ENCODE peak calls at places on chromosome 16, in four cellular contexts. A, Q, C and O are unnamed samples.

GRCh38 chr16:22007159-22007508 is 777 bp upstream of the MOSMO start:
- DNase-seq in Q (no peak), C (no peak), A (no peak), O (no peak)

GRCh38 chr16:54285414-54286066 is 1.0 kb downstream of the IRX3 start:
- DNase-seq in Q (no peak), A (no peak), C (no peak), O (no peak)

GRCh38 chr16:3819741-3820724 is 60.5 kb downstream of the CREBBP start:
- DNase-seq in Q (peak; percentile 97), A (no peak), C (peak; percentile 95), O (no peak)

GRCh38 chr16:66344533-66345145 is 21.9 kb upstream of the CDH5 start:
- DNase-seq in C (peak; percentile 45), A (no peak), Q (peak; percentile 48), O (peak; percentile 86)

GRCh38 chr16:89660146-89660545 is 2.5 kb downstream of the SPATA33 start:
- DNase-seq in A (no peak), C (no peak), Q (no peak), O (no peak)

GRCh38 chr16:11913425-11914079 is 2.2 kb downstream of the GSPT1 start:
- DNase-seq in A (no peak), C (no peak), Q (peak; percentile 41), O (no peak)

GRCh38 chr16:4062212-4062802 is 53.9 kb downstream of the ADCY9 start:
- DNase-seq in A (no peak), Q (no peak), C (no peak), O (no peak)

GRCh38 chr16:1331712-1332617 is 1.5 kb upstream of the BAIAP3 start:
- DNase-seq in A (peak; percentile 89), C (peak; percentile 64), Q (peak; percentile 30), O (no peak)

GRCh38 chr16:79418588-79418987 is 181.9 kb downstream of the MAF start:
- DNase-seq in A (no peak), Q (no peak), C (no peak), O (no peak)

GRCh38 chr16:81190667-81191066 is 47.8 kb upstream of the BCO1 start:
- DNase-seq in A (no peak), Q (peak; percentile 62), C (peak; percentile 52), O (no peak)

GRCh38 chr16:78957328-78958100 is 643.0 kb downstream of the MAF start:
- DNase-seq in A (no peak), Q (no peak), C (no peak), O (no peak)

GRCh38 chr16:11692651-11693050 is 24.4 kb downstream of the SNN start:
- DNase-seq in Q (no peak), A (no peak), C (no peak), O (no peak)

GRCh38 chr16:49271363-49271762 is 10.3 kb downstream of the CBLN1 start:
- DNase-seq in C (no peak), Q (no peak), A (no peak), O (no peak)

GRCh38 chr16:5073279-5073629 is 1.6 kb downstream of the ALG1 start:
- DNase-seq in Q (peak; percentile 79), A (no peak), C (no peak), O (no peak)

GRCh38 chr16:24834459-24835335 is 11.1 kb upstream of the SLC5A11 start:
- DNase-seq in C (peak; percentile 34), A (no peak), Q (peak; percentile 49), O (no peak)

GRCh38 chr16:30049871-30050270 is 15.7 kb upstream of the ALDOA start:
- DNase-seq in Q (no peak), C (no peak), A (no peak), O (no peak)

GRCh38 chr16:20901068-20901440 is 483 bp downstream of the LYRM1 start:
- DNase-seq in Q (no peak), C (no peak), A (no peak), O (no peak)

GRCh38 chr16:87278191-87279093 is 38.8 kb downstream of the C16orf95 start:
- DNase-seq in Q (peak; percentile 77), C (peak; percentile 77), A (peak; percentile 75), O (peak; percentile 84)

GRCh38 chr16:59290718-59291117 is 556.6 kb upstream of the GOT2 start:
- DNase-seq in Q (no peak), A (no peak), C (no peak), O (no peak)

GRCh38 chr16:62021295-62021694 is 14.9 kb downstream of the CDH8 start:
- DNase-seq in Q (no peak), C (no peak), A (no peak), O (no peak)

GRCh38 chr16:19681637-19682036 is 36.4 kb downstream of the KNOP1 start:
- DNase-seq in Q (no peak), A (no peak), C (no peak), O (no peak)

GRCh38 chr16:19683453-19684236 is 34.4 kb downstream of the KNOP1 start:
- DNase-seq in A (no peak), Q (no peak), C (no peak), O (no peak)

GRCh38 chr16:19678804-19679203 is 39.2 kb downstream of the KNOP1 start:
- DNase-seq in Q (no peak), A (no peak), C (no peak), O (no peak)

GRCh38 chr16:19677403-19677802 is 40.6 kb downstream of the KNOP1 start:
- DNase-seq in Q (no peak), A (no peak), C (no peak), O (no peak)

DNA sequence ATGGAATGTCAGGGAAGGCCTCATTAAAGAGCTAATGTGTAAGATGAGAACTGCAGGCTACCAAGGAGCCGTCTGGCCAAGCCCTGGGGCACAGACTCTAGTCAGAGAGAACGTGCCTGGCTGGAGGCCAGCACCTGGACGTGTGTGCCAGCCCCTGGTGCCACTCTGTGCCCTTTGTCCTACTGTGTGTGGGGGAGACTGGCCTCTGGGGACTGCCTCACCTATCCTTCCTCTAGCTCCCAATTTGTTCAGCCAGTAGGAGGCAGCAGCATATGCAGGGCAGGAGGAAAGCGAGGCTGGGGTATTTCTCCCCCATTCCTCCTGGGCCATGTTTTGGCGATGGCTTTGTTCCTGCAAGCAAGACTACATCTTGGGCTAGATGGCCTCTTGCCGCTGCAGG is 37.1 kb downstream of the KNOP1 start:
- DNase-seq in Q (no peak), A (no peak), C (no peak), O (no peak)
- TF ChIP-seq CTCF in Q (no peak), A (no peak), C (peak; percentile 25), O (no peak)

DNA sequence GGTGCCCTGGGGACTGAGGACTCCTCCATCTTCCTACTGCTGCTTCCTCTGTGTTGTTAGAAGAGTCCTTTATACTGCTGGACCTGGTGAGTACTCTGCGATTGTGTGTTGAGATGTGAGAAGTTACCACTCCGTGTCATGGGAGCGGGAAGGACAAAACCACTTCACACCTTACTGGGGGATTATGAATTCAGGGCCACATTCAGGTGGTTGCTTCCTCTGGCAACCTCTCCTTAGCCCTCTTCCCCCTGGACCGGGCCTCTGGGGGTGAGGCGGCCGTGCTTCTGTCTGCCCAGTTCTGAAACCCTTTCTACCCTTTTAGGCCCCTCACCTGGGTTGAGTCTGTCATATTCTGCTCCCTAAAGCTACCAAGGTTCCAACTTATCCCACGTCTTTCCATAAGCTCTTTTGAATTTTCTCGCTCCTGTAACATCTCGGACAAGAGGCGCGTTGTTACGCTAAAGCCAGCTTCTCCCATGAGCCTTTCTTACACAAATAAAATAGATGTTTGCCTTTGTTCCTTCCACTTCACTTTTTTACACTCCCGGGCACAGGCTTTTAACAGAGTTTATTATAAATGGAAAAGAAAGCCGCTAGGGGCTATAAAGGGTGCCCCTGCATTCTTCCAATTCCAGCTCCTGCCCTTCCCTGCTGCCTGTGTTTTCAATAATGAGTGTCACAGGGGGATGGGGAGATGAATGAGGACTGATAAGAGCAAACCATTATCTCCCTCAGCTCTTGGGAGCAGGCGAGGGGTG is 20.7 kb upstream of the CDH13 start:
- DNase-seq in A (no peak), C (no peak), Q (no peak), O (no peak)
- H3K4me3 ChIP-seq in A (no peak overlapping the region), C (no peak overlapping the region), Q (no peak overlapping the region), O (no peak overlapping the region)

DNA sequence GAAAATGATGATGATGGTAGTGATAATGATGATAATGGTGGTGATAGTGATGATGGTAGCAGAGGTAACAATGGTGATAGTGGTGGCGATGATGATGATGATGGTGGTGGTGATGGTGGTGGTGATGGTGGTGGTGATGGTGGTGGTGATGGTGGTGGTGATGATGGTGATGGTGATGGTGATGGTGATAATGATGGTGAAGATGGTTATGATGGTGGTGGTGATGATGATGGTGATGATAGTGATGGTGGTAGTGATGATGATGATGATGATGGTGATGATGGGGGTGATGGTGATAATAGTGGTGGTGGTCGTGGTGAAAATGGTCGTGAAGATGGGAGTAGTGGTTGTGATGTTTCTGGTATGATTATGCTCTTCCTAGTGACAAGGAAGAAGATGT is 581.8 kb downstream of the HS3ST4 start:
- DNase-seq in C (no peak), A (no peak), Q (no peak), O (no peak)
- TF ChIP-seq CTCF in C (no peak), A (no peak), Q (no peak), O (no peak)

GRCh38 chr16:31712064-31712540 is 161.5 kb upstream of the ZNF267 start:
- DNase-seq in Q (no peak), C (no peak), A (no peak), O (no peak)
- H3K4me3 ChIP-seq in Q (no peak overlapping the region), C (no peak overlapping the region), A (no peak overlapping the region), O (no peak overlapping the region)